ENCODE peak calls at places on chromosomes 13 and 19, in four cellular contexts. J is SK-N-SH, D is K562, P is GM12878. N is an unnamed sample.

GRCh38 chr13:98909016-98909415 is 68.8 kb downstream of the DOCK9 start:
- DNase-seq in J (no peak), D (no peak), P (no peak), N (no peak)

GRCh38 chr13:97226788-97227627 is 4.9 kb downstream of the MBNL2 start:
- DNase-seq in J (no peak), D (peak; percentile 62), P (no peak), N (no peak)

GRCh38 chr13:40777166-40777956 is 6.4 kb upstream of the MRPS31 start:
- DNase-seq in J (peak; percentile 60), D (peak; percentile 59), P (no peak), N (no peak)

GRCh38 chr13:19818223-19818842 is 35.6 kb upstream of the PSPC1 start:
- DNase-seq in J (peak; percentile 57), D (peak; percentile 28), P (no peak), N (no peak)

GRCh38 chr19:29817316-29817715 is 5.5 kb downstream of the CCNE1 start:
- DNase-seq in J (no peak), D (no peak), P (no peak), N (no peak)

GRCh38 chr19:5046339-5047039 is 77.6 kb downstream of the KDM4B start:
- DNase-seq in J (no peak), D (no peak), P (no peak), N (no peak)

GRCh38 chr19:45655073-45655472 is 12.9 kb upstream of the GIPR start:
- DNase-seq in J (no peak), D (no peak), P (no peak), N (no peak)

GRCh38 chr13:41905600-41906254 is 55.2 kb downstream of the VWA8 start:
- DNase-seq in J (peak; percentile 33), D (peak; percentile 31), P (no peak), N (no peak)

GRCh38 chr13:60755380-60756163 is 358.6 kb downstream of the TDRD3 start:
- DNase-seq in J (no peak), D (no peak), P (no peak), N (no peak)

GRCh38 chr19:41264581-41265375 is 606 bp downstream of the HNRNPUL1 start:
- DNase-seq in J (peak; percentile 67), D (peak; percentile 66), P (no peak), N (peak; percentile 54)

GRCh38 chr19:55249841-55250240 is 9.0 kb downstream of the PPP6R1 start:
- DNase-seq in J (no peak), D (no peak), P (no peak), N (no peak)

GRCh38 chr13:75771818-75772217 is 135.7 kb downstream of the LMO7 start:
- DNase-seq in J (no peak), D (no peak), P (no peak), N (no peak)

GRCh38 chr13:30241537-30241936 is 65.8 kb downstream of the KATNAL1 start:
- DNase-seq in J (no peak), D (no peak), P (peak; percentile 56), N (no peak)

GRCh38 chr13:109547942-109548860 is 238.2 kb downstream of the IRS2 start:
- DNase-seq in J (no peak), D (no peak), P (no peak), N (no peak)

GRCh38 chr19:3723110-3723488 is 14.9 kb downstream of the TJP3 start:
- DNase-seq in J (no peak), D (no peak), P (no peak), N (no peak)

GRCh38 chr19:3725121-3725520 is 16.9 kb downstream of the TJP3 start:
- DNase-seq in J (no peak), D (no peak), P (no peak), N (no peak)

GRCh38 chr19:3723883-3724282 is 15.7 kb downstream of the TJP3 start:
- DNase-seq in J (no peak), D (no peak), P (no peak), N (no peak)

GRCh38 chr19:3722443-3723109 is 14.4 kb downstream of the TJP3 start:
- DNase-seq in J (peak; percentile 59), D (no peak), P (no peak), N (no peak)

GRCh38 chr19:3725640-3726310 is 17.6 kb downstream of the TJP3 start:
- DNase-seq in J (peak; percentile 39), D (no peak), P (no peak), N (no peak)
- TF ChIP-seq POLR2AphosphoS5 in J (no peak), D (no peak), P (no peak), N (no peak)

DNA sequence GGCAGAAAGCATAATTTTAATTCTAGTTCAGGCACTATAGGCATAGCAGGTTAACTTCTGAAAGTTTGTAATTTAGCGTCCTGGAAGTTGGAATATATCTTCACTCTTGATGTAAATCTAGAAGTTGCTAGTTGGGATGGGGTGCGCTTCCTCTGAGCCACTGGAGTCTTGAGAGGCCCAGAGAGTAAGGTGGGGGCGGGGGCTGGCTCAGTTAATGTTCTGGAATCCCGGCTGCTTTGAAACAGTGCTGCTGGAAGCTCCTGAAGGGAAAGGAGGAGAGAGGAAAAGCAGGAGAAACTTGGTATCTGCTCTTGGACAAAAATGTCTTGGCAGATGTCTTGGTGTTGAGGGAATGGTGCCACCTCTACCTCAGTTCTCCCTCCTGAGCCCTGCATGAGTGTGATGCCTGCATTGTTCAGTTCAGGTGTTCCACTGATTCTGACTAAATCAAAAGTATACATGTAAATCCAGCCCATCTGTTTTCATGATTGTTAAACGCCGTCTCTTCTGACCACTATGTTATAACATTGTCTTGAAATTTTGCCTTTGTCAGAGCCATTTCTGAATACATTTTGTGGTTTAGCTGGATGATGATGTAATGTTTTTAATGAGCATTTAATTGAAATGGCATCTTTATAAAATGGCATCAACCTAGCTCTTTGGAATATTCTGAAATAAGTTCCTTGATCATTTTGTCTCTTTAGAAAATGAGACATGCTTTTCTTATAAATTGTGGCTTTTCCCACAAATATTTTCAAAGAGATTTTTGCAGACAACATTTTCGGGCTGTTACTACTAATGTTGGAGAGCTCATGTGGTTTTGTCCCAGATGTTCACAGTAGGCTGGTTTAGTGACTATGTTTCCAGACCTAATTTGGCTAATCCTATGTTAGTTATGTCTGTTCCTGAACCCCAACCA is 202.7 kb downstream of the SHISA2 start:
- DNase-seq in J (no peak), D (no peak), P (no peak), N (no peak)
- TF ChIP-seq TAF1 in J (no peak), D (no peak), P (no peak), N (no peak)

GRCh38 chr19:9934132-9934950 is 2.0 kb downstream of the OLFM2 start:
- DNase-seq in J (peak; percentile 92), D (peak; percentile 94), P (no peak), N (peak; percentile 59)
- TF ChIP-seq POLR2AphosphoS5 in J (no peak), D (no peak), P (no peak), N (no peak)

GRCh38 chr13:102773441-102774209 is at the start of gene TEX30:
- DNase-seq in J (peak; percentile 97), D (peak; percentile 84), P (peak; percentile 38), N (peak; percentile 79)
- TF ChIP-seq TAF1 in J (peak; percentile 67), D (peak; percentile 82), P (peak; percentile 83), N (peak; percentile 75)

GRCh38 chr13:91355826-91356710 is 8.6 kb downstream of the MIR17HG start:
- DNase-seq in J (no peak), D (no peak), P (no peak), N (no peak)
- TF ChIP-seq POLR2AphosphoS5 in J (no peak), D (no peak), P (peak; percentile 45), N (peak; percentile 66)

GRCh38 chr19:50327461-50328256 is 1.5 kb downstream of the KCNC3 start:
- DNase-seq in J (no peak), D (no peak), P (no peak), N (peak; percentile 1)

GRCh38 chr19:50327013-50327412 is 2.2 kb downstream of the KCNC3 start:
- DNase-seq in J (no peak), D (no peak), P (no peak), N (no peak)

GRCh38 chr19:50329146-50329925 is at the start of gene KCNC3:
- DNase-seq in J (peak; percentile 95), D (peak; percentile 99), P (peak; percentile 83), N (peak; percentile 94)

GRCh38 chr19:50330365-50331078 is 1.3 kb upstream of the KCNC3 start:
- DNase-seq in J (peak; percentile 93), D (peak; percentile 92), P (no peak), N (peak; percentile 80)

GRCh38 chr19:50328257-50329145 is 676 bp downstream of the KCNC3 start:
- DNase-seq in J (peak; percentile 55), D (peak; percentile 39), P (no peak), N (peak; percentile 51)
- TF ChIP-seq TAF1 in J (peak; percentile 34), D (peak; percentile 70), P (no peak), N (no peak)